ENCODE peak calls at places on chromosome 2, in ten cellular contexts. One of them, this sample, is unnamed.

GRCh38 chr2:27211241-27211942 is 449 bp upstream of the ATRAID start:
- DNase-seq in MM.1S: no peak
- DNase-seq in CD8-positive, alpha-beta T cell: no peak
- DNase-seq in prostate gland: no peak
- DNase-seq in AG04449: no peak
- DNase-seq in fibroblast of lung: no peak
- DNase-seq in cardiac fibroblast: no peak
- DNase-seq in AG09309: no peak
- DNase-seq in uterus: no peak
- DNase-seq in OCI-LY7: peak
- DNase-seq in this sample: no peak

GRCh38 chr2:128738446-128739110 is 419.9 kb upstream of the HS6ST1 start:
- DNase-seq in OCI-LY7: no peak
- DNase-seq in prostate gland: no peak
- DNase-seq in AG04449: no peak
- DNase-seq in fibroblast of lung: no peak
- DNase-seq in MM.1S: no peak
- DNase-seq in AG09309: no peak
- DNase-seq in CD8-positive, alpha-beta T cell: no peak
- DNase-seq in uterus: no peak
- DNase-seq in cardiac fibroblast: no peak
- DNase-seq in this sample: no peak

GRCh38 chr2:16739778-16740581 is 74.3 kb upstream of the CYRIA start:
- DNase-seq in AG09309: no peak
- DNase-seq in prostate gland: peak
- DNase-seq in cardiac fibroblast: no peak
- DNase-seq in OCI-LY7: no peak
- DNase-seq in fibroblast of lung: no peak
- DNase-seq in CD8-positive, alpha-beta T cell: no peak
- DNase-seq in uterus: no peak
- DNase-seq in MM.1S: no peak
- DNase-seq in AG04449: no peak
- DNase-seq in this sample: no peak

GRCh38 chr2:158676696-158677095 is 118.4 kb upstream of the DAPL1 start:
- DNase-seq in cardiac fibroblast: no peak
- DNase-seq in prostate gland: peak
- DNase-seq in fibroblast of lung: no peak
- DNase-seq in CD8-positive, alpha-beta T cell: no peak
- DNase-seq in OCI-LY7: no peak
- DNase-seq in MM.1S: no peak
- DNase-seq in uterus: no peak
- DNase-seq in AG09309: no peak
- DNase-seq in AG04449: no peak
- DNase-seq in this sample: no peak

GRCh38 chr2:23460228-23460627 is 75.2 kb downstream of the KLHL29 start:
- DNase-seq in prostate gland: no peak
- DNase-seq in MM.1S: no peak
- DNase-seq in fibroblast of lung: peak
- DNase-seq in OCI-LY7: peak
- DNase-seq in CD8-positive, alpha-beta T cell: no peak
- DNase-seq in AG09309: no peak
- DNase-seq in AG04449: no peak
- DNase-seq in cardiac fibroblast: peak
- DNase-seq in uterus: no peak
- DNase-seq in this sample: no peak

GRCh38 chr2:43169987-43170732 is 56.2 kb downstream of the ZFP36L2 start:
- DNase-seq in uterus: no peak
- DNase-seq in AG09309: no peak
- DNase-seq in cardiac fibroblast: no peak
- DNase-seq in OCI-LY7: peak
- DNase-seq in CD8-positive, alpha-beta T cell: peak
- DNase-seq in MM.1S: peak
- DNase-seq in fibroblast of lung: no peak
- DNase-seq in AG04449: no peak
- DNase-seq in prostate gland: no peak
- DNase-seq in this sample: no peak

GRCh38 chr2:96260404-96261260 is 5.2 kb downstream of the TMEM127 start:
- DNase-seq in AG04449: peak
- DNase-seq in MM.1S: peak
- DNase-seq in AG09309: peak
- DNase-seq in uterus: peak
- DNase-seq in prostate gland: peak
- DNase-seq in CD8-positive, alpha-beta T cell: no peak
- DNase-seq in OCI-LY7: peak
- DNase-seq in fibroblast of lung: peak
- DNase-seq in cardiac fibroblast: peak
- DNase-seq in this sample: peak

GRCh38 chr2:1510184-1510583 is 96.9 kb downstream of the TPO start:
- DNase-seq in AG09309: no peak
- DNase-seq in AG04449: no peak
- DNase-seq in cardiac fibroblast: no peak
- DNase-seq in CD8-positive, alpha-beta T cell: no peak
- DNase-seq in fibroblast of lung: no peak
- DNase-seq in OCI-LY7: no peak
- DNase-seq in prostate gland: no peak
- DNase-seq in MM.1S: no peak
- DNase-seq in uterus: no peak
- DNase-seq in this sample: no peak

GRCh38 chr2:13006829-13007715 is 290.3 kb downstream of the TRIB2 start:
- DNase-seq in AG09309: peak
- DNase-seq in OCI-LY7: peak
- DNase-seq in AG04449: peak
- DNase-seq in uterus: peak
- DNase-seq in CD8-positive, alpha-beta T cell: peak
- DNase-seq in prostate gland: peak
- DNase-seq in cardiac fibroblast: peak
- DNase-seq in MM.1S: peak
- DNase-seq in fibroblast of lung: peak
- DNase-seq in this sample: peak

DNA sequence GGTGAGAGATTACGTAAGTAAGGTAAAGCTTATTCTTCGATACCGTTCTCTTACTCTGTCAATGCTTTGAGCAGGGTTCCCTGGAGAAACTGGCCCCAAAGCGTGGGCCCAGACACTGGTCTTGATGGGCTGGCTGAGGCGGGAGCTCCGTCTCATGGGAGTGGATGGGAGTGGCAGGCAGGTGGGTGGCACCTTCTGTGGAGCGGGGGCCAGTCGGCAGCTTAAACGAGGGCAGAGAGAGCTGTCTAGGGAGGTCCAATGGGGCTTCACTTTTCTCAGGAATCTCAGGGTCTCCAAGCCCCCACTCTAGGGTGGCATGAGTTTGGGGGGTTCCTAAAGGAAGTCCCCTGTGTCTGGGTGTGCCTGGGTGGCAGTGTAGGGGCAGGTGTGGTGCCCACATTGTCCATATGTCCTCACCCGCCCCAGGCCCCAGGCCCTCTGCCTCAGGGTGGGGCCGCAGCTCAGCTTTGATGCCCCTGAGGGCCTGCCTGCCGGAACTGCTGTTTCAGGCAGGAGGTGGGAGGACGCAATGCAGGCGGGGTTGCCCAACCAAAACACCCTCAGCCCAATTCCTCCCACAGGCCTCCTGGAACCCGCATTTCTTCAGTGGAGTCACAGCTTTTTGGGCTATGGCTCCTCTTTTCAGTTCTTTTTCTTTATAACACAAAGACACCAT is 32.5 kb upstream of the FOSL2 start:
- DNase-seq in OCI-LY7: no peak
- DNase-seq in AG09309: no peak
- DNase-seq in AG04449: no peak
- DNase-seq in CD8-positive, alpha-beta T cell: no peak
- DNase-seq in uterus: no peak
- DNase-seq in cardiac fibroblast: no peak
- DNase-seq in fibroblast of lung: no peak
- DNase-seq in prostate gland: no peak
- DNase-seq in MM.1S: no peak
- DNase-seq in this sample: no peak
- TF ChIP-seq CTCF in OCI-LY7: no peak
- TF ChIP-seq CTCF in AG09309: no peak
- TF ChIP-seq CTCF in AG04449: no peak
- TF ChIP-seq CTCF in CD8-positive, alpha-beta T cell: no peak
- TF ChIP-seq CTCF in uterus: no peak
- TF ChIP-seq CTCF in cardiac fibroblast: no peak
- TF ChIP-seq CTCF in fibroblast of lung: no peak
- TF ChIP-seq CTCF in prostate gland: no peak
- TF ChIP-seq CTCF in MM.1S: no peak
- TF ChIP-seq CTCF in this sample: no peak

DNA sequence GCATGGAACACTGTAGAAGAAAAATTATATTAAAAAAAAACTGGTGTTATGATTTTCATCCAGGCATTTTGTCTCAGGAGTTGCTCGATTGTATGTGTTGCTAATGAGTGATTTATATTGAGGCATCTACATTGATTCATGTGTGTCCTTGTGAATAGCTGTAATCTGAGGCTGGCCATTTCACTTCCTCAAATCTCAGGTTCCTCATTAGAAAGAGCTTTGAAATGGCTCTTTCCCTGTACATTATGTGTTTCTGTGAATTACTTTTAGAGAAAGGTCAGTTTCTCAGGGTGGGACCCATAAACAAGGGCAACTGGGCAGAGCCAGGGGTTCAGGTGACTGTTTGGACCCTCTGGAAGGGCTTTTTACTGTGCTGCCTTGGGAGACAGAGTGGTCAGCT is 2.4 kb downstream of the IL18R1 start:
- DNase-seq in cardiac fibroblast: no peak
- DNase-seq in CD8-positive, alpha-beta T cell: no peak
- DNase-seq in fibroblast of lung: no peak
- DNase-seq in AG04449: no peak
- DNase-seq in MM.1S: no peak
- DNase-seq in prostate gland: no peak
- DNase-seq in AG09309: no peak
- DNase-seq in OCI-LY7: no peak
- DNase-seq in uterus: no peak
- DNase-seq in this sample: no peak
- H3K4me3 ChIP-seq in cardiac fibroblast: no peak
- H3K4me3 ChIP-seq in CD8-positive, alpha-beta T cell: no peak
- H3K4me3 ChIP-seq in fibroblast of lung: no peak
- H3K4me3 ChIP-seq in AG04449: no peak
- H3K4me3 ChIP-seq in MM.1S: no peak
- H3K4me3 ChIP-seq in prostate gland: no peak
- H3K4me3 ChIP-seq in AG09309: no peak
- H3K4me3 ChIP-seq in OCI-LY7: no peak
- H3K4me3 ChIP-seq in uterus: no peak
- H3K4me3 ChIP-seq in this sample: no peak

DNA sequence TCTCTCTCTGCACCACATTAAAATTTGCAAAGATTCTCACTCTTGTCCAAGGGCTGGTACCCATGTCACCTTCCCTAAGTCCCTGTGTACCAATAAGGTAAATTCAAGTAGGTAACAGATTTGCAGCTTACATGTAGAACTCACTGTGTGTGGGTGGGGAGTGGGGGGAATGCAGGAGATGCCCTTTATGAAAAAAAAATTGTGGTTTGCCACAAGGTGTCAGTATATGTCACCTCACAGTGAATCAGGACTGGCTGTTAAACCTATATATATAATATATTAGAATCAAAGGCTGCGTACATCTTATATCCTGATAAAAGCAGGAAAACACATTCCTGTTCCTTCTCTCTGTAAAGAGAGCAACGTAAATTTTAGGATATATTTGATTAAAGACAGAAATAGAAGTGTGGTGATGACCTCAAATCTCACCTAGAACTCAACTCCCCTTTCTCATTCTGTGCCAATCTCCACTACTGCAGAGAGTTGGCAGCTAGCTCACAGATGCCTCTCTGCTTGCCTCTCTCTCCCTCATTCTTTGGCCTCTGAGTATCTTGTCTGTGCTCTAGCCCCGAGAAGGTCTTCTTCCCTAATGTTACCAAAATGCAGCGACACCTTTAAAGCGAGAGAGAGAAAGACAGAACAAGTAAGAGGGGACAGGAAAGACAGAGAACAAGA is 529 bp downstream of the XDH start:
- DNase-seq in uterus: no peak
- DNase-seq in AG04449: no peak
- DNase-seq in fibroblast of lung: no peak
- DNase-seq in OCI-LY7: peak
- DNase-seq in AG09309: no peak
- DNase-seq in MM.1S: peak
- DNase-seq in cardiac fibroblast: no peak
- DNase-seq in prostate gland: no peak
- DNase-seq in CD8-positive, alpha-beta T cell: no peak
- DNase-seq in this sample: no peak
- TF ChIP-seq CTCF in uterus: no peak
- TF ChIP-seq CTCF in AG04449: no peak
- TF ChIP-seq CTCF in fibroblast of lung: peak
- TF ChIP-seq CTCF in OCI-LY7: peak
- TF ChIP-seq CTCF in AG09309: no peak
- TF ChIP-seq CTCF in MM.1S: peak
- TF ChIP-seq CTCF in cardiac fibroblast: no peak
- TF ChIP-seq CTCF in prostate gland: no peak
- TF ChIP-seq CTCF in CD8-positive, alpha-beta T cell: peak
- TF ChIP-seq CTCF in this sample: peak

GRCh38 chr2:237702439-237703397 is 75.3 kb downstream of the LRRFIP1 start:
- DNase-seq in MM.1S: peak
- DNase-seq in OCI-LY7: no peak
- DNase-seq in AG09309: no peak
- DNase-seq in cardiac fibroblast: peak
- DNase-seq in prostate gland: no peak
- DNase-seq in fibroblast of lung: peak
- DNase-seq in AG04449: no peak
- DNase-seq in uterus: peak
- DNase-seq in CD8-positive, alpha-beta T cell: no peak
- DNase-seq in this sample: no peak
- H3K4me3 ChIP-seq in MM.1S: peak
- H3K4me3 ChIP-seq in OCI-LY7: peak
- H3K4me3 ChIP-seq in AG09309: no peak
- H3K4me3 ChIP-seq in cardiac fibroblast: peak
- H3K4me3 ChIP-seq in prostate gland: no peak
- H3K4me3 ChIP-seq in fibroblast of lung: no peak
- H3K4me3 ChIP-seq in AG04449: no peak
- H3K4me3 ChIP-seq in uterus: no peak
- H3K4me3 ChIP-seq in CD8-positive, alpha-beta T cell: peak
- H3K4me3 ChIP-seq in this sample: no peak

DNA sequence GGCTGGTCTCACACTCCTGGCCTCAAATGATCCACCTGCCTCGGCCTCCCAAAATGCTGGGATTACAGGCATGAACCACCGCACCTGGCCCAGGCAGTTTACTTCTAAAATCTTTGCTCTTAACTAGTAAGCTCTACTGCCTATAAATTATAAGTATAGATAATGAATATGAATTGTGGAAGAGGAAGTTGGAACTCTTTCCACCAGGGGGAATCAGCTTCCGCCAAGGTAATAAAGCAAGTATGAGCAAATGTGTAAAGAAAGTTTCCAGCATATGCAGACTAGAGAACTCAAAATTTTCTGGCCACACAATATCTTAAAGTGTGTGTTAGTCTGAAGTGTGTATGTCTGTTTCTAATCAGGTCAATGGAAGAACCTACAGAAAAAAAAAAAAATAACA is 68.0 kb downstream of the RMDN2 start:
- DNase-seq in cardiac fibroblast: peak
- DNase-seq in OCI-LY7: no peak
- DNase-seq in prostate gland: no peak
- DNase-seq in uterus: no peak
- DNase-seq in MM.1S: no peak
- DNase-seq in fibroblast of lung: peak
- DNase-seq in CD8-positive, alpha-beta T cell: no peak
- DNase-seq in AG09309: no peak
- DNase-seq in AG04449: no peak
- DNase-seq in this sample: no peak
- TF ChIP-seq CTCF in cardiac fibroblast: no peak
- TF ChIP-seq CTCF in OCI-LY7: no peak
- TF ChIP-seq CTCF in prostate gland: no peak
- TF ChIP-seq CTCF in uterus: no peak
- TF ChIP-seq CTCF in MM.1S: no peak
- TF ChIP-seq CTCF in fibroblast of lung: peak
- TF ChIP-seq CTCF in CD8-positive, alpha-beta T cell: no peak
- TF ChIP-seq CTCF in AG09309: peak
- TF ChIP-seq CTCF in AG04449: no peak
- TF ChIP-seq CTCF in this sample: no peak